ENCODE peak calls at places on chromosomes 5 and 9, in seven cellular contexts. U is fibroblast of lung; R is nephron progenitor cell; C is stimulated activated CD4-positive, alpha-beta T cell treated with anti-CD3 and anti-CD28 coated beads, Interleukin-2, amount 100 ng/mL, for 48 hours; F is naive B cell; N is Right ventricle myocardium superior; H is activated effector memory CD4-positive, alpha-beta T cell treated with Interleukin-2 at 50 U/mL for 16 hours. Z is an unnamed sample.

GRCh38 chr5:117488976-117489500 is 914.4 kb upstream of the SEMA6A start:
- DNase-seq in U (no peak), R (no peak), C (no peak), F (no peak), N (no peak), H (no peak), Z (no peak)

GRCh38 chr5:66406761-66407289 is 189.4 kb upstream of the MAST4 start:
- DNase-seq in U (no peak), R (peak), C (no peak), F (no peak), N (no peak), H (no peak), Z (no peak)

GRCh38 chr5:50965621-50966362 is 299.4 kb downstream of the PARP8 start:
- DNase-seq in U (no peak), R (peak), C (no peak), F (no peak), N (no peak), H (no peak), Z (no peak)

GRCh38 chr9:112547712-112548440 is 61.2 kb downstream of the KIAA1958 start:
- DNase-seq in U (no peak), R (no peak), C (no peak), F (no peak), N (no peak), H (no peak), Z (no peak)

GRCh38 chr9:116705531-116705930 is 18.4 kb downstream of the TRIM32 start:
- DNase-seq in U (no peak), R (no peak), C (no peak), F (no peak), N (no peak), H (no peak), Z (no peak)

GRCh38 chr9:75088646-75089368 is 493 bp downstream of the OSTF1 start:
- DNase-seq in U (peak), R (peak), C (no peak), F (peak), N (peak), H (peak), Z (peak)

GRCh38 chr9:105132576-105132975 is 111.9 kb upstream of the SLC44A1 start:
- DNase-seq in U (peak), R (no peak), C (no peak), F (no peak), N (no peak), H (no peak), Z (no peak)

GRCh38 chr5:132501961-132502931 is 11.7 kb upstream of the IRF1 start:
- DNase-seq in U (no peak), R (no peak), C (no peak), F (no peak), N (no peak), H (no peak), Z (no peak)

GRCh38 chr5:5432020-5432707 is 9.7 kb downstream of the ICE1 start:
- DNase-seq in U (peak), R (no peak), C (no peak), F (no peak), N (no peak), H (no peak), Z (no peak)

GRCh38 chr5:153517105-153517700 is 26.7 kb downstream of the GRIA1 start:
- DNase-seq in U (no peak), R (no peak), C (no peak), F (no peak), N (no peak), H (no peak), Z (no peak)

GRCh38 chr9:36820392-36820861 is 213.6 kb downstream of the PAX5 start:
- DNase-seq in U (no peak), R (no peak), C (no peak), F (no peak), N (no peak), H (no peak), Z (no peak)

GRCh38 chr9:121562261-121562780 is 62.7 kb upstream of the GGTA1 start:
- DNase-seq in U (no peak), R (no peak), C (no peak), F (no peak), N (no peak), H (no peak), Z (no peak)

GRCh38 chr5:7897014-7897600 is 28.2 kb downstream of the MTRR start:
- DNase-seq in U (peak), R (peak), C (no peak), F (no peak), N (no peak), H (no peak), Z (no peak)

GRCh38 chr5:68261174-68262021 is 45.8 kb downstream of the PIK3R1 start:
- DNase-seq in U (peak), R (no peak), C (no peak), F (no peak), N (no peak), H (no peak), Z (no peak)

GRCh38 chr5:14204011-14204670 is 61.0 kb downstream of the TRIO start:
- DNase-seq in U (no peak), R (no peak), C (no peak), F (no peak), N (no peak), H (no peak), Z (no peak)

GRCh38 chr5:106875591-106876297 is 795.0 kb downstream of the EFNA5 start:
- DNase-seq in U (no peak), R (peak), C (no peak), F (no peak), N (peak), H (no peak), Z (peak)

GRCh38 chr5:113340537-113340936 is 94.3 kb downstream of the TSSK1B start:
- DNase-seq in U (no peak), R (no peak), C (no peak), F (no peak), N (peak), H (no peak), Z (no peak)

GRCh38 chr9:107176701-107177100 is 106.4 kb upstream of the RAD23B start:
- DNase-seq in U (peak), R (peak), C (no peak), F (no peak), N (no peak), H (no peak), Z (peak)

GRCh38 chr9:7570107-7570720 is 229.4 kb downstream of the DMAC1 start:
- DNase-seq in U (peak), R (peak), C (peak), F (peak), N (no peak), H (peak), Z (peak)

GRCh38 chr5:156383510-156383909 is 56.5 kb downstream of the SGCD start:
- DNase-seq in U (peak), R (no peak), C (no peak), F (no peak), N (no peak), H (no peak), Z (no peak)

GRCh38 chr5:153598099-153598498 is 107.6 kb downstream of the GRIA1 start:
- DNase-seq in U (no peak), R (no peak), C (no peak), F (no peak), N (no peak), H (no peak), Z (no peak)

GRCh38 chr9:73892371-73892770 is 604.8 kb upstream of the RORB start:
- DNase-seq in U (no peak), R (no peak), C (no peak), F (no peak), N (no peak), H (no peak), Z (no peak)

GRCh38 chr9:19161257-19162025 is 34.1 kb upstream of the PLIN2 start:
- DNase-seq in U (peak), R (no peak), C (peak), F (no peak), N (no peak), H (peak), Z (no peak)

GRCh38 chr5:171762841-171763408 is 22.7 kb upstream of the SMIM23 start:
- DNase-seq in U (no peak), R (no peak), C (no peak), F (no peak), N (no peak), H (no peak), Z (no peak)

GRCh38 chr9:4541848-4542247 is 51.6 kb downstream of the SLC1A1 start:
- DNase-seq in U (no peak), R (no peak), C (no peak), F (no peak), N (no peak), H (no peak), Z (no peak)

GRCh38 chr9:94759937-94760336 is 33.4 kb downstream of the AOPEP start:
- DNase-seq in U (no peak), R (no peak), C (no peak), F (no peak), N (no peak), H (no peak), Z (no peak)